ENCODE peak calls at places on chromosomes 12 and 14, in nine cellular contexts. One of them, this sample, is unnamed. For H3K9me3, the result is how much of the 10 kb centered on the place peaks cover.

GRCh38 chr14:81565441-81566290 is 32.0 kb upstream of the SEL1L start:
- DNase-seq in MG63: no peak
- DNase-seq in NT2/D1: no peak
- DNase-seq in A549: peak
- DNase-seq in hepatocyte: peak
- DNase-seq in H9: no peak
- DNase-seq in heart left ventricle: no peak
- DNase-seq in PC-9: no peak
- DNase-seq in uterus: no peak
- DNase-seq in this sample: no peak

GRCh38 chr12:25187781-25188180 is 7.2 kb downstream of the DNAI7 start:
- DNase-seq in uterus: no peak
- DNase-seq in hepatocyte: no peak
- DNase-seq in H9: no peak
- DNase-seq in MG63: peak
- DNase-seq in NT2/D1: no peak
- DNase-seq in A549: no peak
- DNase-seq in PC-9: no peak
- DNase-seq in heart left ventricle: no peak
- DNase-seq in this sample: no peak

GRCh38 chr14:39765676-39766075 is 333.4 kb upstream of the FBXO33 start:
- DNase-seq in H9: no peak
- DNase-seq in heart left ventricle: no peak
- DNase-seq in MG63: no peak
- DNase-seq in uterus: no peak
- DNase-seq in PC-9: no peak
- DNase-seq in NT2/D1: no peak
- DNase-seq in A549: no peak
- DNase-seq in hepatocyte: no peak
- DNase-seq in this sample: no peak

GRCh38 chr12:98595152-98595988 is 1.9 kb downstream of the SLC25A3 start:
- DNase-seq in uterus: no peak
- DNase-seq in PC-9: no peak
- DNase-seq in MG63: no peak
- DNase-seq in NT2/D1: no peak
- DNase-seq in A549: peak
- DNase-seq in H9: no peak
- DNase-seq in heart left ventricle: no peak
- DNase-seq in hepatocyte: peak
- DNase-seq in this sample: no peak

GRCh38 chr12:51217133-51217967 is 512 bp downstream of the POU6F1 start:
- DNase-seq in A549: peak
- DNase-seq in hepatocyte: peak
- DNase-seq in MG63: peak
- DNase-seq in heart left ventricle: peak
- DNase-seq in NT2/D1: peak
- DNase-seq in H9: peak
- DNase-seq in PC-9: peak
- DNase-seq in uterus: peak
- DNase-seq in this sample: peak

GRCh38 chr12:29223936-29224921 is 75.2 kb downstream of the FAR2 start:
- DNase-seq in PC-9: no peak
- DNase-seq in hepatocyte: no peak
- DNase-seq in NT2/D1: no peak
- DNase-seq in uterus: no peak
- DNase-seq in MG63: no peak
- DNase-seq in H9: no peak
- DNase-seq in A549: no peak
- DNase-seq in heart left ventricle: no peak
- DNase-seq in this sample: no peak

GRCh38 chr14:105091335-105092123 is 26.3 kb upstream of the GPR132 start:
- DNase-seq in hepatocyte: peak
- DNase-seq in A549: peak
- DNase-seq in NT2/D1: no peak
- DNase-seq in MG63: peak
- DNase-seq in uterus: peak
- DNase-seq in PC-9: peak
- DNase-seq in H9: peak
- DNase-seq in heart left ventricle: peak
- DNase-seq in this sample: peak

GRCh38 chr12:52258335-52258901 is 16.0 kb upstream of the KRT86 start:
- DNase-seq in MG63: no peak
- DNase-seq in hepatocyte: peak
- DNase-seq in heart left ventricle: no peak
- DNase-seq in A549: no peak
- DNase-seq in uterus: no peak
- DNase-seq in PC-9: no peak
- DNase-seq in NT2/D1: no peak
- DNase-seq in H9: peak
- DNase-seq in this sample: no peak

GRCh38 chr14:38554046-38554445 is 298.2 kb upstream of the CLEC14A start:
- DNase-seq in MG63: no peak
- DNase-seq in H9: no peak
- DNase-seq in NT2/D1: no peak
- DNase-seq in A549: no peak
- DNase-seq in hepatocyte: no peak
- DNase-seq in uterus: no peak
- DNase-seq in PC-9: no peak
- DNase-seq in heart left ventricle: no peak
- DNase-seq in this sample: no peak

GRCh38 chr12:66941150-66941549 is 262.3 kb upstream of the GRIP1 start:
- DNase-seq in MG63: no peak
- DNase-seq in uterus: no peak
- DNase-seq in NT2/D1: no peak
- DNase-seq in PC-9: no peak
- DNase-seq in H9: no peak
- DNase-seq in heart left ventricle: no peak
- DNase-seq in hepatocyte: no peak
- DNase-seq in A549: no peak
- DNase-seq in this sample: no peak

GRCh38 chr12:38053655-38054464 is 262.7 kb upstream of the ALG10B start:
- DNase-seq in H9: no peak
- DNase-seq in MG63: no peak
- DNase-seq in NT2/D1: peak
- DNase-seq in A549: peak
- DNase-seq in uterus: no peak
- DNase-seq in hepatocyte: no peak
- DNase-seq in PC-9: peak
- DNase-seq in heart left ventricle: no peak
- DNase-seq in this sample: no peak

GRCh38 chr14:51185754-51186153 is 54.3 kb upstream of the TMX1 start:
- DNase-seq in H9: no peak
- DNase-seq in NT2/D1: no peak
- DNase-seq in hepatocyte: no peak
- DNase-seq in heart left ventricle: no peak
- DNase-seq in uterus: no peak
- DNase-seq in PC-9: no peak
- DNase-seq in A549: no peak
- DNase-seq in MG63: no peak
- DNase-seq in this sample: no peak
- H3K9me3 ChIP-seq in H9: under half
- H3K9me3 ChIP-seq in NT2/D1: under half
- H3K9me3 ChIP-seq in hepatocyte: under half
- H3K9me3 ChIP-seq in heart left ventricle: under half
- H3K9me3 ChIP-seq in uterus: under half
- H3K9me3 ChIP-seq in PC-9: under half
- H3K9me3 ChIP-seq in A549: under half
- H3K9me3 ChIP-seq in MG63: under half
- H3K9me3 ChIP-seq in this sample: under half

DNA sequence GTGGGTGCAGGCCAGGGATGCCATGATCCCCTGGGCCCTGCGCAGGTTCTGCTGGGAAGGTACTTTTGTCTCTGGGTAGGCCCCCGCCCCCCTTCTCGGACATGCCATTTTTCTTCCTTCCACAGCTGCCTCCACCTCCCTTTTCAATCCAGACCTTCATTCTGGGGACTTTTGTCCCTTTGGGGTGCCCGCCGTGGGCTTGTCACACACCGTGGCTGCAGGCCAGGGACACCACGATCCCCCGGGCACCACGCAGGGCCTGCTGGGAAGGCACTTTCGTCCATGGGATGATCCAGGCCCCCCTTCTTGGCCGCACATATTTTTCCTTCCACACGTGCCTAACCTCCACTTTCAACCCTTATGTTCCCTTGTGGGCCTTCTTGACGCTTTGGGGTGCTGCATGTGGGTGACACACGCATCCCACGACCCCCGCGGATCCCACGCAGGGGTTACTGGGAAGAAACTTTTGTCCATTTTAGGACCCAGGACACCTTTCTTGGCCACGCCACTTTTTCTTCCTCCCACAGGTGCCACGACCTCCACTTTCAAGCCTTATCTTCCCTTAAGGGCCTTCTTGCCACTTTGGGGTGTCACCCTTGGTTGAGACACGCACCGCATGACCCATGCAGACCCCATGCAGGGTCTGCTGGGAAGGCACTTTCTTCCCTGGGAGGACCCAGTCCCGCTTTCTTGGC is 272.5 kb downstream of the ALG10 start:
- DNase-seq in heart left ventricle: no peak
- DNase-seq in uterus: no peak
- DNase-seq in hepatocyte: no peak
- DNase-seq in NT2/D1: no peak
- DNase-seq in PC-9: no peak
- DNase-seq in A549: no peak
- DNase-seq in MG63: no peak
- DNase-seq in H9: no peak
- DNase-seq in this sample: no peak
- H3K9me3 ChIP-seq in heart left ventricle: under half
- H3K9me3 ChIP-seq in uterus: under half
- H3K9me3 ChIP-seq in hepatocyte: under half
- H3K9me3 ChIP-seq in NT2/D1: under half
- H3K9me3 ChIP-seq in PC-9: under half
- H3K9me3 ChIP-seq in A549: under half
- H3K9me3 ChIP-seq in MG63: under half
- H3K9me3 ChIP-seq in H9: half or more
- H3K9me3 ChIP-seq in this sample: under half

GRCh38 chr12:87814625-87815024 is 214.6 kb downstream of the C12orf50 start:
- DNase-seq in heart left ventricle: no peak
- DNase-seq in H9: no peak
- DNase-seq in uterus: no peak
- DNase-seq in PC-9: no peak
- DNase-seq in NT2/D1: no peak
- DNase-seq in MG63: no peak
- DNase-seq in hepatocyte: no peak
- DNase-seq in A549: no peak
- DNase-seq in this sample: no peak

GRCh38 chr12:87809916-87810315 is 219.3 kb downstream of the C12orf50 start:
- DNase-seq in MG63: no peak
- DNase-seq in H9: no peak
- DNase-seq in PC-9: no peak
- DNase-seq in heart left ventricle: no peak
- DNase-seq in A549: no peak
- DNase-seq in NT2/D1: no peak
- DNase-seq in uterus: no peak
- DNase-seq in hepatocyte: no peak
- DNase-seq in this sample: no peak

GRCh38 chr12:87813476-87814234 is 215.5 kb downstream of the C12orf50 start:
- DNase-seq in uterus: no peak
- DNase-seq in heart left ventricle: no peak
- DNase-seq in PC-9: no peak
- DNase-seq in MG63: peak
- DNase-seq in A549: peak
- DNase-seq in NT2/D1: no peak
- DNase-seq in hepatocyte: no peak
- DNase-seq in H9: no peak
- DNase-seq in this sample: no peak

GRCh38 chr12:87812711-87813110 is 216.5 kb downstream of the C12orf50 start:
- DNase-seq in hepatocyte: no peak
- DNase-seq in uterus: no peak
- DNase-seq in NT2/D1: no peak
- DNase-seq in heart left ventricle: no peak
- DNase-seq in A549: no peak
- DNase-seq in PC-9: no peak
- DNase-seq in MG63: peak
- DNase-seq in H9: no peak
- DNase-seq in this sample: no peak

GRCh38 chr12:87812030-87812429 is 217.2 kb downstream of the C12orf50 start:
- DNase-seq in MG63: peak
- DNase-seq in uterus: no peak
- DNase-seq in hepatocyte: peak
- DNase-seq in A549: no peak
- DNase-seq in H9: no peak
- DNase-seq in PC-9: no peak
- DNase-seq in NT2/D1: no peak
- DNase-seq in heart left ventricle: no peak
- DNase-seq in this sample: no peak
- H3K9me3 ChIP-seq in MG63: under half
- H3K9me3 ChIP-seq in uterus: under half
- H3K9me3 ChIP-seq in hepatocyte: under half
- H3K9me3 ChIP-seq in A549: under half
- H3K9me3 ChIP-seq in H9: under half
- H3K9me3 ChIP-seq in PC-9: under half
- H3K9me3 ChIP-seq in NT2/D1: under half
- H3K9me3 ChIP-seq in heart left ventricle: under half
- H3K9me3 ChIP-seq in this sample: under half

GRCh38 chr12:104226672-104227071 is 11.1 kb downstream of the TXNRD1 start:
- DNase-seq in hepatocyte: no peak
- DNase-seq in heart left ventricle: no peak
- DNase-seq in A549: no peak
- DNase-seq in uterus: no peak
- DNase-seq in NT2/D1: no peak
- DNase-seq in H9: no peak
- DNase-seq in MG63: peak
- DNase-seq in PC-9: no peak
- DNase-seq in this sample: no peak

GRCh38 chr12:104234926-104235499 is 19.4 kb downstream of the TXNRD1 start:
- DNase-seq in H9: no peak
- DNase-seq in NT2/D1: no peak
- DNase-seq in A549: no peak
- DNase-seq in MG63: no peak
- DNase-seq in hepatocyte: no peak
- DNase-seq in uterus: no peak
- DNase-seq in PC-9: no peak
- DNase-seq in heart left ventricle: no peak
- DNase-seq in this sample: no peak

GRCh38 chr12:104230704-104231103 is 15.1 kb downstream of the TXNRD1 start:
- DNase-seq in uterus: no peak
- DNase-seq in hepatocyte: no peak
- DNase-seq in PC-9: no peak
- DNase-seq in heart left ventricle: no peak
- DNase-seq in A549: no peak
- DNase-seq in NT2/D1: peak
- DNase-seq in MG63: no peak
- DNase-seq in H9: peak
- DNase-seq in this sample: no peak

GRCh38 chr12:104232609-104233280 is 17.2 kb downstream of the TXNRD1 start:
- DNase-seq in A549: no peak
- DNase-seq in PC-9: no peak
- DNase-seq in hepatocyte: no peak
- DNase-seq in NT2/D1: no peak
- DNase-seq in H9: no peak
- DNase-seq in MG63: no peak
- DNase-seq in heart left ventricle: no peak
- DNase-seq in uterus: no peak
- DNase-seq in this sample: no peak

DNA sequence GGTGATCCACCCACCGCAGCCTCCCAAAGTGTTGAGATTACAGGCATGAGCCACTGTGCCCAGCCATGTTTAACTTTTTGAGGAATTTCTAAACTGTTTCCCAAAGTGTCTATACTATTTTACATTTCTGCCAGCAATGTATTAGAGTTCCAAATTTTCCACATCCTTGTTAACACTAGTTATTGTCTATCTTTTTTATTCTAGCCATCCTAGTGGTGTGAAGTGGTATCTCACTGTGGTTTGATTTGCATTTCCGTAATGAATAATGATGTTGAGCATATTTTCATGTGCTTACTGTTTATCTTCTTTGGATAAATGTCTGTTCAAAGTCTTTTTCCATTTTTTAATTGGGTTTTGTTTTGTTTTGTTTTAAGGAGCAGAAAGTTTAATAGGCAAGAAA is 14.7 kb downstream of the TXNRD1 start:
- DNase-seq in NT2/D1: no peak
- DNase-seq in H9: no peak
- DNase-seq in MG63: no peak
- DNase-seq in heart left ventricle: no peak
- DNase-seq in PC-9: no peak
- DNase-seq in A549: no peak
- DNase-seq in uterus: no peak
- DNase-seq in hepatocyte: no peak
- DNase-seq in this sample: no peak
- H3K9me3 ChIP-seq in NT2/D1: under half
- H3K9me3 ChIP-seq in H9: under half
- H3K9me3 ChIP-seq in MG63: under half
- H3K9me3 ChIP-seq in heart left ventricle: under half
- H3K9me3 ChIP-seq in PC-9: under half
- H3K9me3 ChIP-seq in A549: under half
- H3K9me3 ChIP-seq in uterus: under half
- H3K9me3 ChIP-seq in hepatocyte: under half
- H3K9me3 ChIP-seq in this sample: under half

This sample was measured in ovary.